ENCODE peak calls at places on chromosomes 3 and 15, in five cellular contexts. D, U, O, P and Y are unnamed samples.

GRCh38 chr3:114274929-114275328 is 18.9 kb upstream of the TIGIT start:
- DNase-seq in P (no peak), O (peak; percentile 51), U (peak; percentile 33), D (peak; percentile 18), Y (no peak)

GRCh38 chr3:4997946-4998345 is 18.7 kb downstream of the BHLHE40 start:
- DNase-seq in D (no peak), P (no peak), O (no peak), U (no peak), Y (no peak)

GRCh38 chr3:169215461-169215860 is 448.1 kb downstream of the MECOM start:
- DNase-seq in D (no peak), O (no peak), P (no peak), U (no peak), Y (no peak)

GRCh38 chr3:99579246-99579645 is 59.1 kb upstream of the COL8A1 start:
- DNase-seq in U (peak; percentile 72), D (no peak), P (no peak), O (peak; percentile 87), Y (no peak)

GRCh38 chr3:57825116-57825515 is 69.0 kb downstream of the SLMAP start:
- DNase-seq in U (no peak), P (no peak), D (no peak), O (no peak), Y (no peak)

GRCh38 chr3:118963711-118964110 is 70.9 kb downstream of the IGSF11 start:
- DNase-seq in P (no peak), U (no peak), D (no peak), O (no peak), Y (no peak)

GRCh38 chr3:15875016-15875689 is 77.4 kb upstream of the ANKRD28 start:
- DNase-seq in O (peak; percentile 91), U (peak; percentile 77), P (no peak), D (no peak), Y (no peak)

GRCh38 chr15:68550498-68551295 is 28.1 kb upstream of the CORO2B start:
- DNase-seq in D (peak; percentile 80), U (no peak), O (peak; percentile 44), P (peak; percentile 79), Y (peak; percentile 67)

GRCh38 chr3:99866167-99866810 is 48.6 kb downstream of the CMSS1 start:
- DNase-seq in U (peak; percentile 69), O (peak; percentile 69), P (no peak), D (no peak), Y (no peak)

GRCh38 chr15:75455982-75456531 is 4.6 kb upstream of the SIN3A start:
- DNase-seq in D (peak; percentile 71), O (peak; percentile 68), U (peak; percentile 47), P (no peak), Y (peak; percentile 35)

GRCh38 chr3:124854027-124854426 is 33.1 kb downstream of the ITGB5 start:
- DNase-seq in U (peak; percentile 60), P (no peak), D (no peak), O (peak; percentile 87), Y (no peak)

GRCh38 chr15:40894689-40895308 is 549 bp downstream of the VPS18 start:
- DNase-seq in U (peak; percentile 81), D (peak; percentile 76), P (peak; percentile 65), O (peak; percentile 82), Y (peak; percentile 65)

GRCh38 chr3:11380314-11380713 is 108.1 kb downstream of the ATG7 start:
- DNase-seq in D (no peak), O (peak; percentile 31), U (no peak), P (no peak), Y (no peak)

GRCh38 chr3:133572158-133573053 is 1.1 kb upstream of the CDV3 start:
- DNase-seq in P (no peak), D (peak; percentile 65), O (peak; percentile 53), U (no peak), Y (no peak)

GRCh38 chr3:163556804-163557203 is 1521.5 kb downstream of the SI start:
- DNase-seq in P (no peak), U (no peak), O (no peak), D (no peak), Y (no peak)

GRCh38 chr15:63521405-63522142 is 17.2 kb downstream of the USP3 start:
- DNase-seq in O (peak; percentile 73), P (no peak), U (no peak), D (no peak), Y (no peak)

GRCh38 chr3:186425788-186426730 is 64.0 kb upstream of the DGKG start:
- DNase-seq in P (no peak), D (peak; percentile 53), U (peak; percentile 85), O (peak; percentile 75), Y (no peak)

GRCh38 chr15:95923797-95924196 is 406.7 kb upstream of the NR2F2 start:
- DNase-seq in U (no peak), O (no peak), D (no peak), P (no peak), Y (no peak)

GRCh38 chr15:92599394-92599970 is 56.1 kb downstream of the FAM174B start:
- DNase-seq in D (no peak), P (peak; percentile 0), O (peak; percentile 21), U (peak; percentile 54), Y (no peak)

GRCh38 chr15:35071071-35071470 is 14.0 kb downstream of the NANOGP8 start:
- DNase-seq in P (no peak), D (no peak), O (no peak), U (no peak), Y (no peak)

GRCh38 chr3:70227437-70227836 is 85.0 kb downstream of the MDFIC2 start:
- DNase-seq in U (no peak), O (no peak), P (no peak), D (no peak), Y (no peak)

GRCh38 chr3:45677045-45677436 is 12.2 kb upstream of the SACM1L start:
- DNase-seq in P (no peak), D (no peak), O (peak; percentile 66), U (peak; percentile 68), Y (peak; percentile 34)

GRCh38 chr15:79090487-79091203 is at the start of gene RASGRF1:
- DNase-seq in U (no peak), D (peak; percentile 35), P (no peak), O (no peak), Y (no peak)

GRCh38 chr15:26631894-26632293 is 141.0 kb downstream of the GABRB3 start:
- DNase-seq in O (no peak), P (no peak), U (no peak), D (no peak), Y (no peak)

GRCh38 chr15:62853114-62853832 is 189.3 kb upstream of the TPM1 start:
- DNase-seq in P (peak; percentile 38), U (no peak), D (peak; percentile 91), O (no peak), Y (no peak)

GRCh38 chr15:23877502-23878412 is 190.7 kb upstream of the NDN start:
- DNase-seq in U (no peak), P (peak; percentile 76), O (no peak), D (peak; percentile 73), Y (no peak)

GRCh38 chr15:98155356-98155755 is 194.9 kb downstream of the ARRDC4 start:
- DNase-seq in P (no peak), O (no peak), D (no peak), U (peak; percentile 75), Y (no peak)

GRCh38 chr3:156981005-156981404 is 154.9 kb downstream of the LEKR1 start:
- DNase-seq in U (no peak), P (no peak), O (no peak), D (no peak), Y (no peak)

GRCh38 chr15:86255247-86255646 is 175.6 kb downstream of the AGBL1 start:
- DNase-seq in U (no peak), P (no peak), O (no peak), D (no peak), Y (no peak)

GRCh38 chr3:51686512-51687215 is 15.6 kb downstream of the TEX264 start:
- DNase-seq in O (peak; percentile 8), U (no peak), P (peak; percentile 34), D (no peak), Y (peak; percentile 91)

GRCh38 chr3:61030469-61031035 is 220.7 kb downstream of the FHIT start:
- DNase-seq in O (no peak), D (no peak), U (no peak), P (no peak), Y (no peak)

GRCh38 chr15:67805871-67806538 is 19.3 kb upstream of the SKOR1 start:
- DNase-seq in D (no peak), P (no peak), O (no peak), U (no peak), Y (no peak)